ENCODE peak calls at places on chromosomes 1 and 21, in ten cellular contexts. J is left lung; H is endothelial cell of umbilical vein; S is dorsolateral prefrontal cortex; B is transverse colon; Y is upper lobe of left lung; Z is CD8-positive, alpha-beta memory T cell; U is endodermal cell; G is H9; E is A549. O is an unnamed sample.

GRCh38 chr1:234933031-234933430 is 195.6 kb downstream of the TOMM20 start:
- DNase-seq in Y (no peak), Z (no peak), J (no peak), H (no peak), B (no peak), G (peak; percentile 25), U (no peak), E (no peak), S (no peak), O (no peak)

GRCh38 chr1:182635871-182636270 is 31.7 kb upstream of the RGS16 start:
- DNase-seq in Z (no peak), H (no peak), S (no peak), E (no peak), U (no peak), J (no peak), G (no peak), Y (no peak), B (no peak), O (no peak)

GRCh38 chr1:183097438-183098051 is 74.3 kb downstream of the LAMC1 start:
- DNase-seq in U (no peak), E (no peak), Z (no peak), G (no peak), H (no peak), B (no peak), S (no peak), Y (no peak), J (no peak), O (no peak)

GRCh38 chr1:231774719-231775322 is 148.2 kb downstream of the DISC1 start:
- DNase-seq in E (no peak), Z (no peak), Y (no peak), G (no peak), H (no peak), J (no peak), U (no peak), S (no peak), B (no peak), O (no peak)

GRCh38 chr1:116537439-116537838 is 33.4 kb downstream of the CD58 start:
- DNase-seq in Y (no peak), S (no peak), Z (no peak), B (no peak), E (peak; percentile 14), U (no peak), H (no peak), J (no peak), G (no peak), O (peak; percentile 100)

GRCh38 chr21:46108827-46109226 is 10.9 kb downstream of the COL6A2 start:
- DNase-seq in E (no peak), G (no peak), Y (no peak), J (no peak), S (no peak), B (no peak), H (no peak), Z (no peak), U (peak; percentile 32), O (no peak)

GRCh38 chr1:244435562-244436205 is 16.0 kb downstream of the ADSS2 start:
- DNase-seq in J (no peak), B (no peak), H (peak; percentile 82), E (peak; percentile 26), Z (no peak), S (no peak), G (no peak), Y (no peak), U (no peak), O (no peak)

GRCh38 chr1:14037101-14037807 is 337.3 kb downstream of the PRDM2 start:
- DNase-seq in S (no peak), J (no peak), Y (no peak), U (no peak), B (no peak), G (no peak), H (no peak), Z (no peak), E (no peak), O (no peak)

GRCh38 chr21:38989745-38990423 is 184.2 kb downstream of the ETS2 start:
- DNase-seq in U (no peak), B (no peak), S (no peak), Z (no peak), E (no peak), J (no peak), Y (peak; percentile 58), G (no peak), H (peak; percentile 68), O (peak; percentile 54)

GRCh38 chr1:156898151-156898550 is 4.6 kb downstream of the PEAR1 start:
- DNase-seq in B (no peak), Y (no peak), U (peak; percentile 77), H (peak; percentile 97), J (peak; percentile 81), Z (no peak), G (no peak), S (no peak), E (peak; percentile 38), O (no peak)

GRCh38 chr1:21338568-21339401 is 48.5 kb upstream of the ECE1 start:
- DNase-seq in J (no peak), H (peak; percentile 80), G (no peak), Z (no peak), B (peak; percentile 75), U (peak; percentile 82), S (no peak), Y (peak; percentile 50), E (peak; percentile 78), O (no peak)

DNA sequence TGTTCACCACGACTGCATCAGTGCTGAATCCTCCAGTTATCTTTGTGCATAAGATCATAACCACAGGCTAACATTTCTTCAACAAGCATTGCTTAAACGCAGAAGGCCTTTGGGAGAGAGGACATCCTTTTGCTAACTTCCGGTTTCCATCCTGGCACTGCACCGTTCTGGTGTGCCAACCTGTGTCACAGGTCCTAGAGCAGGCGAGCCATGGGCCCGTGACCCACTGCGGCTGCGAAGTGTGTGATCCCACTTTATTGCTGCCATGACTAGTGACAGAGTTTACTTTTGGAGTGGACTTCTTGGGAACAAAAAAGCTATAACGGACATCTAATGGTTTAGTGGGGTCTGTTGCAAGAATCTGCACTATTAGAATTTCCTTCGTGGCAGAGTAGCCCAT is 42.9 kb downstream of the ADAMTS5 start:
- DNase-seq in Z (no peak), E (no peak), S (no peak), J (peak; percentile 29), U (no peak), H (no peak), G (no peak), B (no peak), Y (no peak), O (no peak)
- H3K27ac ChIP-seq in Z (no peak overlapping the region), E (no peak overlapping the region), S (no peak overlapping the region), J (no peak overlapping the region), U (no peak overlapping the region), H (no peak overlapping the region), G (no peak overlapping the region), B (no peak overlapping the region), Y (no peak overlapping the region), O (no peak overlapping the region)

GRCh38 chr1:147223740-147224615 is 1.2 kb downstream of the FMO5 start:
- DNase-seq in Z (no peak), U (no peak), S (no peak), E (no peak), B (no peak), H (no peak), Y (no peak), G (no peak), J (no peak), O (no peak)
- H3K27ac ChIP-seq in Z (no peak overlapping the region), U (no peak overlapping the region), S (no peak overlapping the region), E (no peak overlapping the region), B (peak overlapping the region; percentile 90), H (no peak overlapping the region), Y (peak overlapping the region; percentile 81), G (no peak overlapping the region), J (no peak overlapping the region), O (no peak overlapping the region)

DNA sequence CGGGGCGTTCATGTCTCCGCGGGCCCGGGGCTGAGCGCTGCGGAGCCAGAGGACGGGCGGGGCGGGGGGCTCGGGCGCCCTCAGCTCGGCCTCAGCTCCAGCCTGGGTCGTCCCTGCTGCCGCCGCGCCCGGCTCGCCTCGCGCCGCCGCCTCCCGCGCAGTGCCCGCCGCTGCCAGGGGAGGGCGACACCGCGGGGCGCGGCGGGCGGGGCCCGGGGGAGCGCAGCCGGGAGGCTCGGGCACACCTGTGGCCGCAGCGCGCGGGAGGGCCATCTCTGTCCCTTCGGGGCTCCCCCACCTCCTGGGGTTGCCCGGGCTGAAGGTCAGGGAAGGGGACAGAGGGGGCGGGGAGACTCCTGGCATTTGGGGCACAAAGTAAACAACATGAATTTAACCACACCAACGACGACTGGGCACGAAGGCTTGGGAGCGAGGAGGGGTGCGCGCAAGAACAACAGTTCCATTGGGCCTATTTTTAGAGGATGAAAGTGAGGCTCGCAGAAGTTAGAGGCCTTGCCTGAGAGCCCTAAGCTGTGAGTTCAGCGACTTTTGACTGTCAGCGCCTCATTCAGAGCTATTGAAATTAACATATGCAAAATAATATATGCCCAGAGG is at the start of gene FAM131C:
- DNase-seq in Z (peak; percentile 33), E (peak; percentile 46), S (no peak), J (no peak), G (peak; percentile 49), U (peak; percentile 76), Y (peak; percentile 31), B (peak; percentile 60), H (no peak), O (no peak)
- H3K27ac ChIP-seq in Z (no peak within 1 kb of the TSS), E (peak within 1 kb of the TSS; percentile 100), S (no peak within 1 kb of the TSS), J (no peak within 1 kb of the TSS), G (no peak within 1 kb of the TSS), U (no peak within 1 kb of the TSS), Y (no peak within 1 kb of the TSS), B (peak within 1 kb of the TSS; percentile 1), H (no peak within 1 kb of the TSS), O (no peak within 1 kb of the TSS)

GRCh38 chr1:112703706-112704105 is 3.2 kb downstream of the RHOC start:
- DNase-seq in Y (no peak), Z (no peak), S (no peak), G (no peak), J (no peak), B (no peak), H (no peak), E (no peak), U (no peak), O (no peak)
- H3K27ac ChIP-seq in Y (peak overlapping the region; percentile 99), Z (no peak overlapping the region), S (peak overlapping the region; percentile 83), G (no peak overlapping the region), J (no peak overlapping the region), B (peak overlapping the region; percentile 100), H (peak overlapping the region; percentile 88), E (peak overlapping the region; percentile 100), U (no peak overlapping the region), O (peak overlapping the region; percentile 93)

O was measured in epithelial cell of prostate.